ENCODE peak calls at places on chromosomes 13 and 19, in six cellular contexts. One of them, this sample, is unnamed.

GRCh38 chr19:43699506-43700367 is 16.1 kb upstream of the IRGC start:
- DNase-seq in esophagus muscularis mucosa: no peak
- DNase-seq in stimulated activated CD4-positive, alpha-beta T cell treated with anti-CD3 and anti-CD28 coated beads, Interleukin-4, amount 100 ng/mL, for 48 hours: no peak
- DNase-seq in Daoy: no peak
- DNase-seq in neural progenitor cell: peak; percentile 91
- DNase-seq in GM06990: no peak
- DNase-seq in this sample: no peak

GRCh38 chr13:70732611-70733010 is 624.4 kb upstream of the KLHL1 start:
- DNase-seq in esophagus muscularis mucosa: no peak
- DNase-seq in stimulated activated CD4-positive, alpha-beta T cell treated with anti-CD3 and anti-CD28 coated beads, Interleukin-4, amount 100 ng/mL, for 48 hours: no peak
- DNase-seq in Daoy: no peak
- DNase-seq in neural progenitor cell: peak; percentile 52
- DNase-seq in GM06990: no peak
- DNase-seq in this sample: no peak

GRCh38 chr19:38737921-38738731 is 6.1 kb downstream of the CAPN12 start:
- DNase-seq in esophagus muscularis mucosa: no peak
- DNase-seq in stimulated activated CD4-positive, alpha-beta T cell treated with anti-CD3 and anti-CD28 coated beads, Interleukin-4, amount 100 ng/mL, for 48 hours: no peak
- DNase-seq in Daoy: peak; percentile 6
- DNase-seq in neural progenitor cell: no peak
- DNase-seq in GM06990: no peak
- DNase-seq in this sample: no peak

GRCh38 chr13:29676941-29677452 is 81.5 kb upstream of the SLC7A1 start:
- DNase-seq in esophagus muscularis mucosa: no peak
- DNase-seq in stimulated activated CD4-positive, alpha-beta T cell treated with anti-CD3 and anti-CD28 coated beads, Interleukin-4, amount 100 ng/mL, for 48 hours: no peak
- DNase-seq in Daoy: no peak
- DNase-seq in neural progenitor cell: peak; percentile 7
- DNase-seq in GM06990: no peak
- DNase-seq in this sample: no peak

GRCh38 chr13:36354842-36355241 is 8.6 kb upstream of the SPART start:
- DNase-seq in esophagus muscularis mucosa: no peak
- DNase-seq in stimulated activated CD4-positive, alpha-beta T cell treated with anti-CD3 and anti-CD28 coated beads, Interleukin-4, amount 100 ng/mL, for 48 hours: no peak
- DNase-seq in Daoy: no peak
- DNase-seq in neural progenitor cell: no peak
- DNase-seq in GM06990: no peak
- DNase-seq in this sample: no peak

GRCh38 chr19:33627526-33627925 is 5.8 kb downstream of the CHST8 start:
- DNase-seq in esophagus muscularis mucosa: no peak
- DNase-seq in stimulated activated CD4-positive, alpha-beta T cell treated with anti-CD3 and anti-CD28 coated beads, Interleukin-4, amount 100 ng/mL, for 48 hours: no peak
- DNase-seq in Daoy: no peak
- DNase-seq in neural progenitor cell: no peak
- DNase-seq in GM06990: no peak
- DNase-seq in this sample: no peak

GRCh38 chr13:85501616-85502015 is 297.6 kb downstream of the SLITRK6 start:
- DNase-seq in esophagus muscularis mucosa: no peak
- DNase-seq in stimulated activated CD4-positive, alpha-beta T cell treated with anti-CD3 and anti-CD28 coated beads, Interleukin-4, amount 100 ng/mL, for 48 hours: no peak
- DNase-seq in Daoy: no peak
- DNase-seq in neural progenitor cell: no peak
- DNase-seq in GM06990: no peak
- DNase-seq in this sample: no peak

GRCh38 chr13:25319781-25320180 is 18.4 kb downstream of the NUP58 start:
- DNase-seq in esophagus muscularis mucosa: no peak
- DNase-seq in stimulated activated CD4-positive, alpha-beta T cell treated with anti-CD3 and anti-CD28 coated beads, Interleukin-4, amount 100 ng/mL, for 48 hours: no peak
- DNase-seq in Daoy: no peak
- DNase-seq in neural progenitor cell: no peak
- DNase-seq in GM06990: no peak
- DNase-seq in this sample: no peak

GRCh38 chr19:57465680-57466381 is 8.9 kb upstream of the VN1R1 start:
- DNase-seq in esophagus muscularis mucosa: no peak
- DNase-seq in stimulated activated CD4-positive, alpha-beta T cell treated with anti-CD3 and anti-CD28 coated beads, Interleukin-4, amount 100 ng/mL, for 48 hours: no peak
- DNase-seq in Daoy: peak; percentile 33
- DNase-seq in neural progenitor cell: peak; percentile 32
- DNase-seq in GM06990: peak; percentile 12
- DNase-seq in this sample: no peak